ENCODE peak calls at places on chromosome 11, in four cellular contexts. O, C, Q and E are unnamed samples.

GRCh38 chr11:68659158-68659921 is 25.0 kb upstream of the GAL start:
- DNase-seq in C (peak; percentile 28), Q (peak; percentile 95), O (peak; percentile 76), E (peak; percentile 100)

GRCh38 chr11:119460582-119460981 is 37.6 kb upstream of the THY1 start:
- DNase-seq in Q (peak; percentile 62), O (no peak), C (no peak), E (peak; percentile 36)

GRCh38 chr11:121494355-121495099 is 41.8 kb upstream of the SORL1-AS1 start:
- DNase-seq in C (no peak), Q (no peak), O (no peak), E (no peak)

GRCh38 chr11:94671553-94672366 is 96.4 kb upstream of the AMOTL1 start:
- DNase-seq in O (peak; percentile 32), C (no peak), Q (no peak), E (peak; percentile 23)

GRCh38 chr11:44866301-44866700 is 84.4 kb downstream of the TP53I11 start:
- DNase-seq in Q (no peak), C (no peak), O (no peak), E (no peak)

GRCh38 chr11:72314600-72315386 is 70.8 kb upstream of the PHOX2A start:
- DNase-seq in O (no peak), Q (no peak), C (no peak), E (no peak)

GRCh38 chr11:2883717-2884423 is 1.7 kb downstream of the CDKN1C start:
- DNase-seq in O (no peak), Q (no peak), C (no peak), E (peak; percentile 28)

GRCh38 chr11:128904872-128905344 is 13.8 kb downstream of the KCNJ5 start:
- DNase-seq in C (peak; percentile 29), Q (peak; percentile 68), O (peak; percentile 30), E (no peak)

GRCh38 chr11:116579857-116580727 is 192.7 kb downstream of the BUD13 start:
- DNase-seq in O (no peak), C (no peak), Q (no peak), E (no peak)
- TF ChIP-seq CTCF in O (no peak), C (no peak), Q (no peak), E (no peak)

DNA sequence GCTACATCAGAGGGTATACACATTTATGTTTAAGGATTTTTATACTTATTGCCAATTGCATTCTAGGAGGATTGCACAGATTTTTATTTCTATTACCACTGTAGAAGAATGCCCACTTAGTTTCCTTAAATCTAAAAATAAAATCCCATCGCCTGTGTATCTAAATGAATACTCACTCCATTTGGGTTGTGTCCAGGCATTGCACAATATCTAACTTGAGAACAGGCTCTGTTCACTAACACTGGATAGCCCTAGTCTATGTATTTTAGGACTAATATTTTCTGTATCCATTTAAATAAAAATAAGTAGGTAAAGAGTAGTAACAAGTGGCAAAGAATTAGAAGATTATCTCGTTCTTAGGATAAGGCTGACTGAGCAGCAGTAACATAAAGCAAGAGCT is 4.1 kb downstream of the C11orf52 start:
- DNase-seq in C (peak; percentile 67), Q (peak; percentile 78), O (peak; percentile 46), E (peak; percentile 89)
- H3K4me3 ChIP-seq in C (no peak overlapping the region), Q (no peak overlapping the region), O (no peak overlapping the region), E (no peak overlapping the region)

DNA sequence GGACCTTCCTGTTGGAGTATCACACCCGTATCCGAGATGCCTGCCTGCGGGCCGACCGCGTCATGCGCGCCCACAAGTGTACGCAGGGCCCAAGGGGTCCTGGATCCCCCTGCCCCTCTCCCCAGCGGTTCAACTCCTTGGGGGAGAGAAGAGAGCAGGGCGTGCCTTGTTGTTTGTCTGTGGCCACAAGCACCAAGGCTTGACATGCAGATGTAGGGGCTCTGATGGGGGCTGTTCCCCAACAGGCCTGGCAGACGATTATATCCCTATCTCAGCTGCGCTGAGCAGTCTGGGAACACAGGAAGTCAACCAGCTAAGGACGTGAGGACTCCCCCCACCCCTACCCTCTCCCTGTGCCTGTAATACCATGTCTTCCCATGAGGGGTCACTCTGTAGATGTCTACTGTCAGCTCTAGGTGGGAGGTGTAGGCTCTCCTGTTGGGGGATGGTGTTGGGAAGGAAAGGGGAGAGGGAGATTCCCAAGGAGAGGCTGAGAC is 6.8 kb downstream of the CFL1 start:
- DNase-seq in C (peak; percentile 43), Q (no peak), O (no peak), E (peak; percentile 33)
- TF ChIP-seq CTCF in C (no peak), Q (peak; percentile 26), O (peak; percentile 51), E (peak; percentile 63)

DNA sequence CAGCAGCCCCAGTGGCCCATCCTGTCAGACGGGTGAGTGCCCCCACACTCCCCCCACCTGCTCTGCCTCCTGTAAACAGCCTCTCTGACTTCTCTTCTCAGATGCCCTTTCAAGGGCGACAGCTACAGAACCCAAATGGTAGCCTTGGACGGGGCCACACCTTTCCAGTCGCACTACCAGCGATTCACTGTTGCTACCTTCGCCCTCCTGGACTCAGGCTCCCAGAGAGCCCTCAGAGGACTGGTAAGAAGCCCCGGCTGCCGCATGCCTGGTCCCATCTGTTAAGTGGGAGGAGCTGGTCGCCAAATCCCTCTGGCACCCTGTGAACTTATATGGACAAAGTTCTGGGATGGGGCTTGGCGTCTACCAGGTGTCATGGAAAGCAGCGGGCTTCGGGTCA is 6.2 kb downstream of the ZP1 start:
- DNase-seq in Q (no peak), O (no peak), C (no peak), E (no peak)
- H3K4me3 ChIP-seq in Q (no peak overlapping the region), O (no peak overlapping the region), C (no peak overlapping the region), E (no peak overlapping the region)

GRCh38 chr11:47186076-47186936 is at the start of gene PACSIN3:
- DNase-seq in C (no peak), Q (peak; percentile 42), O (peak; percentile 26), E (no peak)
- TF ChIP-seq CTCF in C (no peak), Q (no peak), O (no peak), E (no peak)

GRCh38 chr11:101840720-101841119 is 74.1 kb upstream of the CEP126 start:
- DNase-seq in Q (no peak), C (no peak), O (no peak), E (no peak)

DNA sequence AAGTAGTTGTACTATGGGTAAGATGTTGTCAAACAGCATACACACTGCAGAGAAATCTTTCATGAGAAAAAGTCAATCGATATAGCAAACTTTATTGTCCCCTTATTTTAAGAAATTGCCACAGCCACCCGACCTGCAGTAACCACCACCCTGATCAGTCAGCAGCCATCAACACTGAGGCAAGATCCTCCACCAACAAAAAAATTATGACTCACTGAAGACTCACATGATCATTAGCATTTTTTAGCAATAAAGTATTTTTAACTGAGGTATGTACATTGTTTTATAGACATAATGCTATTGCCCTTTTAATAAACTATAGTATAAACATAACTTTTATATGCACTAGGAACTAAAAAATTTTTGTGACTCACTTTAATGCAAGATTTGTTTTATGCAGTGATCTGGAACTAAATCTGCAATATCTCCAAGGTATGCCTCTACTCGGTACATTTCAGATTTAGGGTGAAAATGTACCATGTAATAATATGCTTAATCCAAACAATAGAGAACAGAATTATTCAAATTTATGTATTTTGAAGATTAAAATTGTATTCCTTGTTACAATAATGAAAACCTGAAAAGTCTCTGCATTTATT is 79.2 kb upstream of the CEP126 start:
- DNase-seq in Q (no peak), C (no peak), O (no peak), E (no peak)
- H3K4me3 ChIP-seq in Q (no peak overlapping the region), C (no peak overlapping the region), O (no peak overlapping the region), E (no peak overlapping the region)

DNA sequence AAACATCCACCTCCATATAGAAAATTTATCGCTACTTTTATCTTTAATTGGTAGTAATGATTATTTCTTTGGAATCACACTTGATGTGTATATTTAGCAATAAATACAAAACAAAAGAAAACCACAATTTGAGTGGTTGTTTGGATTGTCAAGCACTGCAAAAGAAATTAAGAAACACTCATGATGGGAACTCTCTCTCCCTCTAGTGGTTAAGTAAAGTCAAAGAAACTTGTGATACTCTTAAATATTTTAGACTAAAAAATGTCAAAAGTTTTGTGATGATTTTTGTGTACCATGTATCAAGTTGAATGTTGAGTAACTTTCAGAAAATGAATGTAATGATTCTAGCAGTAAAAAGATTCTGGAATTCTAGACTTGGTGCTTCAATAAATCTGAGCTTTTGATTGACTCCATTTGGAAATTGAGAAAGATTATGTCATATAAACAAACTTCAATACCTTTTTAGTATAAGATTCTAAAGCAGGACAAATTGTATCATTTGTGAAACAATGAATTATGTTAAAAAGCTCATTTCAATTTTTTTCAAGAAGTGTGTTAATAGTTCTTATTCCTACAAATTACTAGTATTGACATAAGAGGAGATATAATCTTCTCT is 20.8 kb downstream of the MUC15 start:
- DNase-seq in C (no peak), O (peak; percentile 6), Q (peak; percentile 1), E (peak; percentile 26)
- TF ChIP-seq CTCF in C (no peak), O (peak; percentile 55), Q (peak; percentile 12), E (peak; percentile 56)

DNA sequence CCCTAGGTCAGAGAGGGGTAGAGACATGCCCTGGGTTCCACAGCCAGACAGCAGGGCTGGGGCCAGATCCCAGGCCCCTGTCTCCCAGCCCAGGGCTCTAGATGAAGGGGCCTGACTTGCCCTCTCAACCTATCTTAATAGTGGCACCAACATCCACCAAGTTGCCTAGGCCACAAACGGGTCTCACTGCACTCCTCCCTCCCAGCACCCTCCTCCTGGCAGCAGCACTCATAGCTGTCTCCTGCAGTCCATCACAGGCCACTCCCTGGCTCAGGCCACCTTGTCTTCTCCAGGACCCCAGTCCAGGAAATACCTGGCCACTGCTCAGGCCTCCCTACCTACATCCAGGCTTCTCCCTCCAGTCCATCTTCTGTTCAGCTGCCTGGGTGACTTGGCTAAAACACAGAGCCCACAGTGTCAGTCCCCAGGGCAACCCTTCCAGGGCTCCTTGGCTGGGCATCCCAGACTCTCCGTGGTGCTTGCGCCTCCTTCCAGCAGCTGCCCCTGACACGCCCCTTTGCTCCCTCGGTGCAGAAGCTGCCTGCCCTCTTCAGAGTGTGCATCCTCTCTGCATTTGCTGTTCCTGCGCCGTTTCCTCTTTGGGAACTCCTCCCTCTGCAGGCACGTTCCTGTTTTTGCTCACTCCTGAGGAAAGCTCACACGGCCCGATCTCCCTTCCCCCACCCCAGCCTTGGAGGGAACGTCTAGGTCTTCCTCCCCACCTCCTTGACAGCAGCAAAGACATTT is 40.5 kb downstream of the LRRC32 start:
- DNase-seq in Q (no peak), C (peak; percentile 66), O (no peak), E (peak; percentile 43)
- H3K4me3 ChIP-seq in Q (no peak overlapping the region), C (no peak overlapping the region), O (no peak overlapping the region), E (no peak overlapping the region)